ENCODE peak calls at places on chromosomes 16 and 17, in seven cellular contexts. C, N, D, T, V, S and J are unnamed samples.

GRCh38 chr16:77579283-77579985 is 142.9 kb upstream of the NUDT7 start:
- DNase-seq in S (no peak), T (no peak), V (no peak), C (no peak), D (no peak), N (no peak), J (no peak)

GRCh38 chr17:33990943-33991706 is 264.0 kb upstream of the CCL2 start:
- DNase-seq in N (no peak), D (no peak), T (no peak), C (no peak), V (no peak), S (no peak), J (no peak)

GRCh38 chr17:73797594-73798110 is 153.4 kb upstream of the SDK2 start:
- DNase-seq in T (no peak), N (no peak), C (no peak), S (no peak), V (no peak), D (no peak), J (no peak)

GRCh38 chr17:71966459-71967313 is 154.1 kb upstream of the SOX9 start:
- DNase-seq in C (no peak), N (no peak), D (no peak), V (no peak), T (no peak), S (no peak), J (no peak)

GRCh38 chr17:4049546-4049945 is 85.3 kb upstream of the ATP2A3 start:
- DNase-seq in T (no peak), C (no peak), N (no peak), V (no peak), S (no peak), D (no peak), J (no peak)

GRCh38 chr16:4384497-4384896 is 12.8 kb downstream of the VASN start:
- DNase-seq in T (peak), D (no peak), C (no peak), V (no peak), S (no peak), N (no peak), J (no peak)

GRCh38 chr17:6261496-6261895 is 173.4 kb downstream of the AIPL1 start:
- DNase-seq in S (peak), N (no peak), T (no peak), D (no peak), V (no peak), C (no peak), J (no peak)

GRCh38 chr16:30722916-30723315 is 23.9 kb downstream of the SRCAP start:
- DNase-seq in S (no peak), V (no peak), N (no peak), C (no peak), D (no peak), T (no peak), J (no peak)

GRCh38 chr17:8872705-8873426 is 5.4 kb upstream of the PIK3R6 start:
- DNase-seq in S (no peak), D (no peak), N (no peak), V (no peak), C (no peak), T (no peak), J (no peak)

GRCh38 chr16:64254443-64255367 is 867.2 kb downstream of the CDH11 start:
- DNase-seq in S (no peak), N (no peak), V (no peak), D (no peak), C (no peak), T (no peak), J (no peak)

GRCh38 chr17:64585146-64585545 is 77.0 kb downstream of the SMURF2 start:
- DNase-seq in T (no peak), S (no peak), N (no peak), C (no peak), V (no peak), D (no peak), J (no peak)

GRCh38 chr17:44522883-44523671 is 19.9 kb upstream of the GPATCH8 start:
- DNase-seq in N (no peak), T (no peak), S (peak), C (no peak), D (peak), V (peak), J (no peak)

GRCh38 chr17:30565073-30565935 is 88.1 kb downstream of the GOSR1 start:
- DNase-seq in N (no peak), V (no peak), D (peak), C (peak), S (peak), T (no peak), J (no peak)

GRCh38 chr16:70151391-70151790 is 22.2 kb upstream of the CLEC18C start:
- DNase-seq in V (no peak), T (no peak), N (no peak), C (peak), S (no peak), D (no peak), J (peak)

GRCh38 chr16:49000594-49000993 is 281.0 kb downstream of the CBLN1 start:
- DNase-seq in N (no peak), T (no peak), C (no peak), V (no peak), D (no peak), S (peak), J (no peak)

GRCh38 chr17:81514485-81514734 is 1.8 kb upstream of the ACTG1 start:
- DNase-seq in S (no peak), C (no peak), D (no peak), N (no peak), T (no peak), V (no peak), J (no peak)

GRCh38 chr16:54976651-54977200 is 46.1 kb downstream of the IRX5 start:
- DNase-seq in N (no peak), S (no peak), C (no peak), V (no peak), D (no peak), T (no peak), J (no peak)

GRCh38 chr16:30853758-30854157 is 40.1 kb downstream of the BCL7C start:
- DNase-seq in S (no peak), C (no peak), T (no peak), N (no peak), V (no peak), D (no peak), J (no peak)

GRCh38 chr16:24346734-24347133 is 90.6 kb downstream of the CACNG3 start:
- DNase-seq in D (no peak), C (no peak), N (no peak), V (no peak), T (no peak), S (peak), J (no peak)

GRCh38 chr16:70638814-70639792 is 7.3 kb upstream of the IL34 start:
- DNase-seq in S (no peak), C (no peak), T (peak), V (no peak), D (no peak), N (no peak), J (no peak)

GRCh38 chr17:32463304-32463703 is 19.0 kb downstream of the PSMD11 start:
- DNase-seq in V (no peak), D (no peak), S (no peak), C (no peak), N (no peak), T (no peak), J (no peak)

GRCh38 chr17:57215317-57215716 is 41.0 kb upstream of the MSI2 start:
- DNase-seq in V (no peak), S (no peak), N (peak), T (peak), C (no peak), D (no peak), J (no peak)

GRCh38 chr17:57375770-57376181 is 119.5 kb downstream of the MSI2 start:
- DNase-seq in N (no peak), C (no peak), D (no peak), T (no peak), S (no peak), V (no peak), J (no peak)

GRCh38 chr17:44363613-44364159 is at the start of gene FAM171A2:
- DNase-seq in S (peak), C (peak), V (peak), N (no peak), T (no peak), D (peak), J (no peak)

GRCh38 chr17:45233423-45233924 is 11.8 kb downstream of the FMNL1 start:
- DNase-seq in N (no peak), C (no peak), D (no peak), T (no peak), V (no peak), S (no peak), J (no peak)